ENCODE peak calls at places on chromosomes 3 and 15, in nine cellular contexts. B is endothelial cell; O is iris pigment epithelial cell; T is dermis blood vessel endothelial cell; J is non-pigmented ciliary epithelial cell; I is adrenal gland; L is activated CD4-positive, alpha-beta T cell treated with anti-CD3 and anti-CD28 coated beads for 48 hours; Q is activated B cell treated with CpG ODN at 0.5 μM for 24 hours; Z is central memory CD4-positive, alpha-beta T cell. F is an unnamed sample.

GRCh38 chr3:128697336-128697735 is 28.6 kb upstream of the RAB7A start:
- DNase-seq in Z (no peak), O (no peak), Q (no peak), I (no peak), B (no peak), J (no peak), L (no peak), T (no peak), F (no peak)

GRCh38 chr3:169640467-169641148 is 22.9 kb downstream of the MECOM start:
- DNase-seq in Q (no peak), J (no peak), I (no peak), Z (no peak), L (no peak), T (no peak), B (no peak), O (no peak), F (no peak)

GRCh38 chr3:32901005-32901932 is 50.2 kb upstream of the CCR4 start:
- DNase-seq in T (no peak), I (no peak), J (no peak), Z (no peak), O (no peak), L (no peak), Q (no peak), B (no peak), F (no peak)

GRCh38 chr3:190618349-190619030 is 104.6 kb downstream of the IL1RAP start:
- DNase-seq in T (peak; percentile 41), L (no peak), Q (no peak), Z (no peak), I (no peak), O (no peak), J (no peak), B (no peak), F (no peak)

GRCh38 chr3:155744091-155744625 is 713 bp downstream of the PLCH1 start:
- DNase-seq in I (peak; percentile 41), O (no peak), Q (peak; percentile 42), L (peak; percentile 62), T (peak; percentile 40), Z (peak; percentile 2), B (peak; percentile 82), J (no peak), F (peak; percentile 15)

GRCh38 chr15:90701048-90701447 is 16.1 kb upstream of the BLM start:
- DNase-seq in Q (no peak), J (no peak), O (no peak), L (no peak), T (no peak), B (no peak), I (no peak), Z (no peak), F (no peak)

GRCh38 chr15:49110158-49110944 is 45.0 kb downstream of the COPS2 start:
- DNase-seq in L (no peak), Q (no peak), I (no peak), J (no peak), B (no peak), Z (no peak), T (no peak), O (no peak), F (no peak)

GRCh38 chr15:81941479-81941878 is 104.3 kb downstream of the MEX3B start:
- DNase-seq in T (no peak), L (no peak), I (no peak), B (no peak), Z (no peak), O (no peak), Q (no peak), J (no peak), F (no peak)

GRCh38 chr3:65604863-65605526 is 433.7 kb downstream of the MAGI1 start:
- DNase-seq in J (peak; percentile 19), Q (no peak), O (peak; percentile 68), L (no peak), T (peak; percentile 22), B (no peak), Z (no peak), I (no peak), F (peak; percentile 19)

GRCh38 chr15:45027220-45027619 is 4.2 kb downstream of the SORD start:
- DNase-seq in L (no peak), J (no peak), O (no peak), T (no peak), I (no peak), Q (no peak), B (no peak), Z (no peak), F (no peak)

GRCh38 chr15:72774696-72775383 is 8.7 kb downstream of the ADPGK start:
- DNase-seq in Z (no peak), O (no peak), Q (no peak), T (no peak), I (no peak), J (no peak), B (no peak), L (no peak), F (no peak)

GRCh38 chr3:14980689-14981088 is 33.3 kb downstream of the NR2C2 start:
- DNase-seq in O (no peak), Q (no peak), T (no peak), Z (no peak), L (no peak), I (no peak), B (no peak), J (no peak), F (no peak)

GRCh38 chr15:92158426-92158825 is 235.3 kb upstream of the ST8SIA2 start:
- DNase-seq in I (no peak), B (no peak), T (no peak), J (no peak), Q (no peak), Z (no peak), O (no peak), L (peak; percentile 63), F (peak; percentile 90)

GRCh38 chr3:20683912-20684311 is 497.9 kb upstream of the SGO1 start:
- DNase-seq in J (peak; percentile 62), T (no peak), L (no peak), Q (no peak), B (no peak), Z (no peak), I (no peak), O (peak; percentile 42), F (no peak)

GRCh38 chr3:69129531-69129930 is 7.1 kb upstream of the LMOD3 start:
- DNase-seq in L (no peak), I (no peak), O (no peak), Z (no peak), Q (no peak), J (no peak), B (no peak), T (no peak), F (no peak)

GRCh38 chr15:43777293-43777819 is 590 bp upstream of the ELL3 start:
- DNase-seq in Q (no peak), B (peak; percentile 71), L (peak; percentile 94), I (peak; percentile 89), Z (peak; percentile 85), T (peak; percentile 81), O (peak; percentile 76), J (no peak), F (peak; percentile 68)

GRCh38 chr3:51799879-51800757 is 21.1 kb upstream of the IQCF6 start:
- DNase-seq in O (peak; percentile 78), B (peak; percentile 56), J (peak; percentile 37), I (peak; percentile 42), Q (no peak), Z (peak; percentile 44), L (no peak), T (peak; percentile 82), F (peak; percentile 42)

GRCh38 chr3:129182390-129183180 is 1.1 kb downstream of the CNBP start:
- DNase-seq in Z (peak; percentile 23), J (no peak), Q (no peak), I (no peak), L (peak; percentile 41), T (peak; percentile 46), B (no peak), O (no peak), F (peak; percentile 41)

GRCh38 chr15:55632434-55632833 is 44.3 kb upstream of the PYGO1 start:
- DNase-seq in J (no peak), B (no peak), Z (no peak), O (no peak), L (no peak), Q (no peak), T (no peak), I (no peak), F (no peak)

GRCh38 chr15:68672781-68673205 is 94.0 kb downstream of the CORO2B start:
- DNase-seq in T (peak; percentile 44), O (peak; percentile 5), Q (no peak), J (no peak), L (no peak), Z (no peak), I (no peak), B (no peak), F (no peak)

GRCh38 chr3:123284399-123285010 is 82.8 kb downstream of the SEC22A start:
- DNase-seq in Q (no peak), J (no peak), I (no peak), B (no peak), T (no peak), O (no peak), Z (no peak), L (no peak), F (no peak)

GRCh38 chr3:63494646-63495045 is 157.8 kb upstream of the SNTN start:
- DNase-seq in L (no peak), O (no peak), Z (no peak), I (no peak), J (no peak), T (no peak), B (no peak), Q (no peak), F (no peak)

GRCh38 chr3:184230081-184230602 is 757 bp downstream of the VWA5B2 start:
- DNase-seq in J (no peak), T (no peak), Q (peak; percentile 45), O (no peak), L (no peak), B (no peak), I (peak; percentile 23), Z (no peak), F (no peak)

GRCh38 chr15:33716025-33716424 is 252.3 kb upstream of the CHRM5 start:
- DNase-seq in I (no peak), B (no peak), Z (no peak), L (peak; percentile 48), J (no peak), O (no peak), Q (no peak), T (no peak), F (peak; percentile 96)

GRCh38 chr3:30263921-30264313 is 342.5 kb upstream of the TGFBR2 start:
- DNase-seq in I (no peak), Z (no peak), Q (no peak), J (no peak), T (no peak), B (no peak), O (no peak), L (peak; percentile 30), F (no peak)